ENCODE peak calls at places on chromosomes 12 and 14, in five cellular contexts. M, V, Y, X and N are unnamed samples.

GRCh38 chr14:89037065-89037464 is 212.6 kb downstream of the TTC8 start:
- DNase-seq in M (no peak), Y (no peak), X (no peak), V (no peak), N (no peak)

GRCh38 chr12:26612203-26612602 is 220.8 kb downstream of the ITPR2 start:
- DNase-seq in V (no peak), Y (no peak), M (no peak), X (no peak), N (no peak)

GRCh38 chr12:646303-647038 is 16.8 kb downstream of the NINJ2 start:
- DNase-seq in M (peak; percentile 58), X (peak; percentile 33), V (peak; percentile 95), Y (no peak), N (peak; percentile 90)

GRCh38 chr14:69346710-69347109 is 51.4 kb downstream of the ERH start:
- DNase-seq in Y (peak; percentile 33), M (peak; percentile 40), X (peak; percentile 65), V (no peak), N (peak; percentile 19)

GRCh38 chr12:117552971-117553370 is 191.5 kb upstream of the NOS1 start:
- DNase-seq in V (no peak), Y (no peak), M (no peak), X (no peak), N (peak; percentile 8)

GRCh38 chr12:101855364-101855884 is 22.0 kb upstream of the DRAM1 start:
- DNase-seq in M (no peak), V (peak; percentile 25), Y (no peak), X (peak; percentile 85), N (peak; percentile 63)

GRCh38 chr12:47021298-47021697 is 58.1 kb upstream of the PCED1B start:
- DNase-seq in X (peak; percentile 37), V (peak; percentile 46), Y (no peak), M (peak; percentile 88), N (peak; percentile 91)

GRCh38 chr14:92935446-92935845 is 12.5 kb downstream of the CHGA start:
- DNase-seq in V (no peak), M (no peak), Y (no peak), X (no peak), N (no peak)

GRCh38 chr14:50943261-50943942 is 881 bp downstream of the PYGL start:
- DNase-seq in Y (no peak), M (peak; percentile 78), V (peak; percentile 55), X (peak; percentile 21), N (peak; percentile 33)

GRCh38 chr12:73656375-73656774 is 881.3 kb upstream of the ATXN7L3B start:
- DNase-seq in X (no peak), V (no peak), M (no peak), Y (no peak), N (no peak)

GRCh38 chr12:56315256-56315625 is 547 bp downstream of the CNPY2 start:
- DNase-seq in V (no peak), Y (no peak), X (peak; percentile 22), M (no peak), N (no peak)

GRCh38 chr14:55481769-55482168 is 41.4 kb upstream of the TBPL2 start:
- DNase-seq in Y (no peak), M (no peak), V (no peak), X (no peak), N (no peak)

GRCh38 chr12:15049456-15050153 is 76.8 kb downstream of the PDE6H start:
- DNase-seq in V (no peak), Y (no peak), X (no peak), M (no peak), N (no peak)

GRCh38 chr14:68794856-68795601 is 2.2 kb upstream of the ZFP36L1 start:
- DNase-seq in X (no peak), V (no peak), Y (no peak), M (peak; percentile 74), N (peak; percentile 67)

GRCh38 chr12:78559441-78559840 is 305.1 kb upstream of the SYT1 start:
- DNase-seq in Y (no peak), M (no peak), V (no peak), X (no peak), N (no peak)

GRCh38 chr14:55118761-55119160 is 10.3 kb upstream of the LGALS3 start:
- DNase-seq in M (no peak), V (no peak), X (no peak), Y (no peak), N (peak; percentile 56)

GRCh38 chr12:117151195-117152031 is 38.9 kb downstream of the FBXO21 start:
- DNase-seq in M (peak; percentile 94), V (peak; percentile 39), Y (peak; percentile 44), X (peak; percentile 84), N (peak; percentile 67)

GRCh38 chr12:11805043-11805442 is 155.6 kb downstream of the ETV6 start:
- DNase-seq in V (no peak), M (no peak), X (no peak), Y (no peak), N (no peak)

GRCh38 chr14:66634876-66635275 is 126.9 kb downstream of the GPHN start:
- DNase-seq in X (no peak), M (no peak), Y (no peak), V (peak; percentile 21), N (peak; percentile 26)

GRCh38 chr12:81222841-81223595 is 145.1 kb downstream of the ACSS3 start:
- DNase-seq in X (no peak), Y (no peak), M (no peak), V (no peak), N (no peak)

GRCh38 chr14:99047436-99048110 is 224.4 kb downstream of the BCL11B start:
- DNase-seq in M (no peak), X (no peak), Y (no peak), V (no peak), N (no peak)

GRCh38 chr12:64610092-64610659 is at the start of gene RASSF3:
- DNase-seq in M (peak; percentile 71), X (peak; percentile 89), V (peak; percentile 44), Y (no peak), N (peak; percentile 79)

GRCh38 chr12:105083041-105083440 is 1.2 kb downstream of the ALDH1L2 start:
- DNase-seq in M (no peak), Y (no peak), X (no peak), V (no peak), N (no peak)

GRCh38 chr12:67943295-67943892 is 45.9 kb upstream of the IFNG-AS1 start:
- DNase-seq in X (peak; percentile 27), Y (no peak), V (peak; percentile 46), M (peak; percentile 67), N (peak; percentile 64)

GRCh38 chr12:95258146-95258545 is 40.5 kb downstream of the VEZT start:
- DNase-seq in Y (no peak), M (no peak), X (no peak), V (no peak), N (no peak)

GRCh38 chr14:72998252-72998903 is 28.5 kb downstream of the ZFYVE1 start:
- DNase-seq in Y (no peak), V (no peak), M (no peak), X (no peak), N (no peak)

GRCh38 chr14:72996916-72997315 is 30.0 kb downstream of the ZFYVE1 start:
- DNase-seq in M (no peak), V (no peak), X (no peak), Y (no peak), N (no peak)

GRCh38 chr14:73003688-73004087 is 23.2 kb downstream of the ZFYVE1 start:
- DNase-seq in X (no peak), Y (no peak), V (no peak), M (no peak), N (no peak)

GRCh38 chr14:72999316-72999715 is 27.6 kb downstream of the ZFYVE1 start:
- DNase-seq in Y (no peak), V (no peak), M (no peak), X (no peak), N (no peak)
- TF ChIP-seq JUN in Y (no peak), V (no peak), M (no peak), X (no peak), N (no peak)

GRCh38 chr14:70856851-70857498 is 47.7 kb upstream of the MAP3K9 start:
- DNase-seq in Y (no peak), V (no peak), X (no peak), M (peak; percentile 5), N (no peak)

GRCh38 chr14:70855486-70855885 is 46.2 kb upstream of the MAP3K9 start:
- DNase-seq in V (no peak), X (no peak), M (no peak), Y (no peak), N (no peak)

GRCh38 chr14:70858641-70859040 is 48.6 kb upstream of the PCNX1 start:
- DNase-seq in V (peak; percentile 10), Y (no peak), M (no peak), X (no peak), N (no peak)

GRCh38 chr14:70857499-70857895 is 48.2 kb upstream of the MAP3K9 start:
- DNase-seq in M (no peak), X (no peak), V (no peak), Y (no peak), N (no peak)
- H3K4me2 ChIP-seq in M (no peak overlapping the region), X (no peak overlapping the region), V (no peak overlapping the region), Y (no peak overlapping the region), N (no peak overlapping the region)

DNA sequence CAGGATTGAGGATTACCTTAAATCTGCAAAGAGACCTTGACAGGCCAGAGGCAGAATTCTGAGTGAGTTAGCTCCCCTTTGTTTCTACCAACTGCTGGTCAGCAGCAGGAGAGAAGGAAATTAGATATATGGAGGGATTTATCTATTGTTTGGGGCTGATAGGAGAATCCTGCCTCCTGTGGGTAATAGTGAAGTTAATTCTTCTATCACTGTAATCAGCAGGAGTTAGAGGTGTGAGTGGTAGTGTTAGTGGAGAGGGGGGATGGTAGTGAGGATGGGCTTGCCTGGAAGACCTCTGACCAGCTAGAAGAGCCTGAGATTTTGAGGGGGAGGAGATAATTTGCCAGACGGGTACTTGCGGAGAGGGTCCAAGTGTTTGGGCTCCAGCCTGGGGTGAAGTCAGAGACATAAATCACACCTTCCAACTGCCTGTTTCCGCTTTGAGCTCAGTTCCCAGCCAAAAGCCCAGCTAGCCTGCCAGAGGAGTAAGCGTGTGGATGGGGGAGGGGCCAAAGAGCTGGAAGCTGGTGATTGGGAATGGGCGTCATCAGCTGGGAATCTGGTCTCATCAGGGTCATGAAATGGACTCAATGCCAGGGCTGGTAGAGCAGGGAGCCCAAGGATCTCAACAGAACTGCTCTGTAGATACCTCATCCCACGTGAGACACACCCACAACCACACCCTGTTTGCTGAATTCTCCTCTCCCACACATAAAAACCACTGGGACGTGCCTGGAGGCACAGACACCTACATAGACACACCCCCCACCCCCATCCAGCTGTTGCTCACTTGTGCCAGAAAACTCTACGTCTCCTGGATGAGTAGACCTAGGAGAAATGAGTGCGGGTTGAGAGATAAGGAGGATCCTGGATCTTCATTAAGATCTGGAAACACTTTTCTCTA is 13.1 kb upstream of the ITGA5 start:
- DNase-seq in V (no peak), M (peak; percentile 70), Y (no peak), X (peak; percentile 71), N (peak; percentile 97)
- TF ChIP-seq JUN in V (no peak), M (no peak), Y (no peak), X (no peak), N (peak; percentile 56)

DNA sequence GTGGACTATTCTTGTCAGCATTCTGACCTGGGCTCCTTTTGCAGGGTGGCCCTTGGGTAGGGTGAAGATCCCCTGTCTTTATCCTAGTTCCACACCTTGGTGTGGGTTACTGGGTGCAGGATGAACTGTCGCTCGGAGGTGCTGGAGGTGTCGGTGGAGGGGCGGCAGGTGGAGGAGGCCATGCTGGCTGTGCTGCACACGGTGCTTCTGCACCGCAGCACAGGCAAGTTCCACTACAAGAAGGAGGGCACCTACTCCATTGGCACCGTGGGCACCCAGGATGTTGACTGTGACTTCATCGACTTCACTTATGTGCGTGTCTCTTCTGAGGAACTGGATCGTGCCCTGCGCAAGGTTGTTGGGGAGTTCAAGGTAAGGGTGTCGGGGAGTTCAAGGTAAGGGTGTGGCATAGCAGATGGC is 3.8 kb downstream of the ATG101 start:
- DNase-seq in X (no peak), M (no peak), Y (no peak), V (no peak), N (no peak)
- H3K4me2 ChIP-seq in X (no peak overlapping the region), M (no peak overlapping the region), Y (no peak overlapping the region), V (no peak overlapping the region), N (no peak overlapping the region)